ENCODE peak calls at places on chromosomes 16 and 17, in eight cellular contexts. I is RWPE1, A is GM23248, Q is tibial artery, S is aorta, J is HepG2, Y is cardiac muscle cell, X is left ventricle myocardium inferior. P is an unnamed sample.
A peak's percentile ranks its signal among the peaks of the same experiment; 100 is the strongest.

GRCh38 chr16:9138731-9139501 is 47.5 kb downstream of the HAPSTR1 start:
- DNase-seq in I (peak; percentile 30), A (peak; percentile 80), Q (peak; percentile 62), S (peak; percentile 76), J (peak; percentile 73), Y (peak; percentile 84), X (peak; percentile 64), P (peak; percentile 87)

GRCh38 chr17:67931227-67931626 is 65.0 kb downstream of the C17orf58 start:
- DNase-seq in I (no peak), A (no peak), Q (no peak), S (no peak), J (no peak), Y (no peak), X (no peak), P (no peak)

GRCh38 chr17:17790673-17791464 is 45.9 kb downstream of the SREBF1 start:
- DNase-seq in I (no peak), A (no peak), Q (no peak), S (no peak), J (no peak), Y (no peak), X (no peak), P (no peak)

GRCh38 chr17:74478369-74479100 is 12.1 kb downstream of the CD300A start:
- DNase-seq in I (no peak), A (peak; percentile 52), Q (no peak), S (peak; percentile 79), J (no peak), Y (no peak), X (no peak), P (no peak)

GRCh38 chr17:73343168-73343634 is 31.4 kb upstream of the CDC42EP4 start:
- DNase-seq in I (no peak), A (peak; percentile 90), Q (peak; percentile 59), S (peak; percentile 84), J (no peak), Y (peak; percentile 53), X (peak; percentile 69), P (peak; percentile 74)

GRCh38 chr16:31111881-31112466 is 3.8 kb downstream of the BCKDK start:
- DNase-seq in I (no peak), A (no peak), Q (no peak), S (no peak), J (no peak), Y (no peak), X (no peak), P (no peak)

GRCh38 chr16:50308237-50308965 is 42.0 kb downstream of the ADCY7 start:
- DNase-seq in I (no peak), A (no peak), Q (no peak), S (peak; percentile 40), J (no peak), Y (no peak), X (no peak), P (peak; percentile 10)

GRCh38 chr16:85027968-85028637 is 508 bp downstream of the KIAA0513 start:
- DNase-seq in I (no peak), A (peak; percentile 39), Q (no peak), S (peak; percentile 61), J (no peak), Y (no peak), X (no peak), P (no peak)

GRCh38 chr17:70563301-70563820 is 394.0 kb downstream of the KCNJ2 start:
- DNase-seq in I (no peak), A (no peak), Q (no peak), S (no peak), J (no peak), Y (peak; percentile 16), X (peak; percentile 19), P (no peak)

GRCh38 chr17:70562137-70562536 is 392.8 kb downstream of the KCNJ2 start:
- DNase-seq in I (no peak), A (no peak), Q (no peak), S (no peak), J (no peak), Y (no peak), X (no peak), P (no peak)

GRCh38 chr17:70560471-70560870 is 391.1 kb downstream of the KCNJ2 start:
- DNase-seq in I (no peak), A (peak; percentile 9), Q (no peak), S (no peak), J (no peak), Y (no peak), X (no peak), P (no peak)

GRCh38 chr17:70569131-70569530 is 399.8 kb downstream of the KCNJ2 start:
- DNase-seq in I (no peak), A (no peak), Q (no peak), S (no peak), J (no peak), Y (no peak), X (no peak), P (no peak)

DNA sequence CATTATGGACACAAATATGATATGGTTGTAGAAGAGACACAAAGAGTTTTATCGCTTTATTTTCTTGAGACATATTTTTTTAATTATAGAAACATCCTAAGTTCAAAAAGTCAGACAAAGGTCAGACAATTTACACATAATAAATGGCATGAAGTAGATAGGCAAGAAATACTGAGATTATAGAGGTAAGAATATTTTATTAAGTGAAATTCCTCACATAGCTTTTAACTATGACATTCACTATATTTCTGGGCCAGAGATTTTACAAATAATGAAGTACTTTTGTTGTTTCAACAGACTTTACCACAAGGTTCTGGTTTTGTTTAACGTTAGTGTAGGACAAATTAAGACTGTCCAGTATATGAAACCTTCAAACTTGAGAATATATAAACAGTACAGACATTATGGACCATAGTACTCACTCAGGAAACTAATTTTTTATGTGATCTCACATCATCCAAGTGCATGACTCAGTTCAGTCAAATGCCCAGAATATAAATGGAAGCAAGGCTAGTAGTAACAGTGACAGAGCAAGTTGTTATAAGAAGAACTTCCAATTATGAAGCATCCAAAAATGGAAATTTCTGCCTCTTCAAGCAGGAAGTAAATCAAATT is 394.8 kb downstream of the KCNJ2 start:
- DNase-seq in I (no peak), A (peak; percentile 21), Q (no peak), S (no peak), J (no peak), Y (no peak), X (no peak), P (no peak)
- H3K27ac ChIP-seq in I (no peak overlapping the region), A (no peak overlapping the region), Q (no peak overlapping the region), S (no peak overlapping the region), J (no peak overlapping the region), Y (no peak overlapping the region), X (peak overlapping the region; percentile 7), P (no peak overlapping the region)

GRCh38 chr17:77212833-77213777 is 72.3 kb downstream of the SEC14L1 start:
- DNase-seq in I (no peak), A (no peak), Q (no peak), S (no peak), J (no peak), Y (peak; percentile 42), X (no peak), P (no peak)
- H3K27ac ChIP-seq in I (no peak overlapping the region), A (no peak overlapping the region), Q (no peak overlapping the region), S (no peak overlapping the region), J (no peak overlapping the region), Y (peak overlapping the region; percentile 72), X (peak overlapping the region; percentile 64), P (peak overlapping the region; percentile 95)

GRCh38 chr17:76379646-76380376 is 4.6 kb upstream of the SPHK1 start:
- DNase-seq in I (no peak), A (no peak), Q (no peak), S (no peak), J (no peak), Y (no peak), X (no peak), P (no peak)

GRCh38 chr17:76376318-76377133 is 7.9 kb upstream of the SPHK1 start:
- DNase-seq in I (no peak), A (no peak), Q (no peak), S (no peak), J (peak; percentile 100), Y (no peak), X (no peak), P (no peak)

GRCh38 chr17:76381633-76382304 is 2.6 kb upstream of the SPHK1 start:
- DNase-seq in I (no peak), A (peak; percentile 30), Q (no peak), S (peak; percentile 74), J (no peak), Y (no peak), X (no peak), P (no peak)

GRCh38 chr17:76379275-76379641 is 5.2 kb upstream of the SPHK1 start:
- DNase-seq in I (no peak), A (no peak), Q (no peak), S (no peak), J (no peak), Y (no peak), X (no peak), P (no peak)

GRCh38 chr17:76378548-76379274 is 5.7 kb upstream of the SPHK1 start:
- DNase-seq in I (no peak), A (no peak), Q (no peak), S (no peak), J (no peak), Y (no peak), X (no peak), P (no peak)
- H3K27ac ChIP-seq in I (peak overlapping the region; percentile 11), A (no peak overlapping the region), Q (no peak overlapping the region), S (no peak overlapping the region), J (peak overlapping the region; percentile 45), Y (no peak overlapping the region), X (no peak overlapping the region), P (no peak overlapping the region)

GRCh38 chr16:58392215-58393137 is at the start of gene GINS3:
- DNase-seq in I (peak; percentile 86), A (peak; percentile 88), Q (peak; percentile 84), S (peak; percentile 93), J (peak; percentile 86), Y (peak; percentile 88), X (peak; percentile 90), P (peak; percentile 83)

GRCh38 chr16:58389724-58390123 is 2.5 kb upstream of the GINS3 start:
- DNase-seq in I (no peak), A (no peak), Q (peak; percentile 22), S (no peak), J (no peak), Y (no peak), X (no peak), P (no peak)

DNA sequence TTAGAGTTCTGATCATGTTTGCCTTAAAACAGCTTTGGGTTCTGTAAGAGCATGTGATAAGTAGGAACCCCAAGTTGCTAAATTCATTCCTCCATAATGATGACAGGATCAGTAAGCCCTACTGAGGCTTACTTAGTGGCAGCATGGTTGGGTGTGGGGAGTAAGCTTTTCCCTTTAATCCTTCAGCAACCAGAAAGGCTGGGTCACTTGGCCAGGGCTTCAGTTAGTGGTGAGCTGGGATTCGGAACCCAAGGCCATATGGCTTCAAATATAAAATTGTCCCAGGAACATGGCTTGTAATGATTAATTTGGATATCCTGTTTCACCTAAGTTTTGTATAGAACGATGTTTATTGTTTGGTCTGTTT is 850 bp downstream of the GINS3 start:
- DNase-seq in I (peak; percentile 16), A (peak; percentile 10), Q (no peak), S (no peak), J (peak; percentile 15), Y (no peak), X (no peak), P (no peak)
- H3K27ac ChIP-seq in I (peak overlapping the region; percentile 81), A (peak overlapping the region; percentile 27), Q (peak overlapping the region; percentile 76), S (no peak overlapping the region), J (peak overlapping the region; percentile 76), Y (no peak overlapping the region), X (peak overlapping the region; percentile 89), P (peak overlapping the region; percentile 83)

DNA sequence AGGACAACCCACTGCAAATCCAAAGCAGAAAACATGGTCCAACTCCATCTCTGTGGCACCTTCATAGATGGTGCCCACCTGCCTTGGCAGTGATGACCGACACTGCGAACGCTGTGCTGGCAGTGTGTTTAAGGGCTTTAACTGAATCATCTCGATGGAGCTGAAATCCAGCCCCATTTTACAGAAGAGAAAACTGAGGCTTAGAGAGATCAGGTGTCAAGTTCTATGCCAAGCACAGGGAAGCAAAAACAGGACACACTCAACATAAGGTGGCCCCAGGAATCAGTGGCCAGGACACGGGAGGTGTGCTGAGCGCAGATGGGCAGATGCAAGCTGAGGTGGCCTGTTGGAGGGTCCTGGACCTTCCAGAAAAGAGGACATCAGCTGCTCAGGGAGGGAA is 10.7 kb upstream of the TCF25 start:
- DNase-seq in I (no peak), A (no peak), Q (no peak), S (no peak), J (no peak), Y (no peak), X (no peak), P (no peak)
- H3K27ac ChIP-seq in I (peak overlapping the region; percentile 83), A (no peak overlapping the region), Q (no peak overlapping the region), S (no peak overlapping the region), J (no peak overlapping the region), Y (no peak overlapping the region), X (peak overlapping the region; percentile 83), P (no peak overlapping the region)